ENCODE peak calls at places on chromosome 19, in eight cellular contexts. G is ascending aorta, A is left lung, D is BE2C, N is lower leg skin, X is AG10803, E is Peyer's patch, L is IMR-90. J is an unnamed sample.
A peak's percentile ranks its signal among the peaks of the same experiment; 100 is the strongest.

GRCh38 chr19:38736413-38737280 is 7.6 kb downstream of the CAPN12 start:
- DNase-seq in G (no peak), A (no peak), D (no peak), N (no peak), X (peak; percentile 19), E (peak; percentile 77), L (no peak), J (peak; percentile 50)

GRCh38 chr19:1668339-1669123 is 16.1 kb upstream of the TCF3 start:
- DNase-seq in G (no peak), A (peak; percentile 51), D (peak; percentile 43), N (no peak), X (no peak), E (no peak), L (no peak), J (no peak)

GRCh38 chr19:15893498-15893897 is 4.4 kb downstream of the CYP4F2 start:
- DNase-seq in G (no peak), A (no peak), D (no peak), N (no peak), X (no peak), E (peak; percentile 87), L (no peak), J (no peak)

GRCh38 chr19:10116085-10116865 is 3.4 kb downstream of the EIF3G start:
- DNase-seq in G (no peak), A (peak; percentile 76), D (peak; percentile 42), N (no peak), X (no peak), E (peak; percentile 47), L (no peak), J (no peak)

GRCh38 chr19:14450168-14450874 is 17.2 kb downstream of the PKN1 start:
- DNase-seq in G (no peak), A (peak; percentile 82), D (peak; percentile 98), N (no peak), X (no peak), E (no peak), L (no peak), J (peak; percentile 43)

GRCh38 chr19:37999309-38000213 is 92.6 kb downstream of the SIPA1L3 start:
- DNase-seq in G (no peak), A (no peak), D (no peak), N (no peak), X (peak; percentile 97), E (no peak), L (peak; percentile 98), J (no peak)

GRCh38 chr19:55437410-55437809 is 5.7 kb downstream of the SHISA7 start:
- DNase-seq in G (no peak), A (no peak), D (no peak), N (no peak), X (peak; percentile 39), E (no peak), L (peak; percentile 56), J (no peak)

GRCh38 chr19:10736916-10737551 is 19.2 kb downstream of the DNM2 start:
- DNase-seq in G (no peak), A (no peak), D (no peak), N (no peak), X (no peak), E (no peak), L (no peak), J (no peak)

GRCh38 chr19:55094456-55095259 is 19.0 kb downstream of the EPS8L1 start:
- DNase-seq in G (no peak), A (peak; percentile 73), D (no peak), N (no peak), X (no peak), E (peak; percentile 35), L (no peak), J (no peak)

GRCh38 chr19:294819-295686 is 3.9 kb upstream of the PLPP2 start:
- DNase-seq in G (no peak), A (peak; percentile 86), D (no peak), N (peak; percentile 89), X (peak; percentile 9), E (peak; percentile 73), L (peak; percentile 12), J (no peak)

GRCh38 chr19:5818594-5818993 is 13.7 kb downstream of the NRTN start:
- DNase-seq in G (no peak), A (no peak), D (no peak), N (no peak), X (no peak), E (no peak), L (no peak), J (no peak)

GRCh38 chr19:31285744-31286143 is 63.5 kb downstream of the TSHZ3 start:
- DNase-seq in G (no peak), A (no peak), D (no peak), N (no peak), X (peak; percentile 65), E (peak; percentile 30), L (peak; percentile 64), J (no peak)

GRCh38 chr19:6906559-6906958 is 19.2 kb downstream of the ADGRE1 start:
- DNase-seq in G (no peak), A (no peak), D (no peak), N (peak; percentile 7), X (no peak), E (no peak), L (no peak), J (no peak)

GRCh38 chr19:2474232-2475017 is 1.5 kb upstream of the GADD45B start:
- DNase-seq in G (peak; percentile 71), A (peak; percentile 98), D (peak; percentile 96), N (peak; percentile 97), X (peak; percentile 83), E (peak; percentile 85), L (peak; percentile 87), J (peak; percentile 80)

GRCh38 chr19:13978306-13978705 is 26.0 kb downstream of the DCAF15 start:
- DNase-seq in G (peak; percentile 60), A (peak; percentile 91), D (peak; percentile 91), N (peak; percentile 96), X (no peak), E (peak; percentile 76), L (no peak), J (no peak)

GRCh38 chr19:18435185-18435841 is 2.6 kb downstream of the ISYNA1 start:
- DNase-seq in G (no peak), A (no peak), D (no peak), N (no peak), X (no peak), E (no peak), L (no peak), J (no peak)
- H3K4me3 ChIP-seq in G (no peak overlapping the region), A (no peak overlapping the region), D (no peak overlapping the region), N (no peak overlapping the region), X (no peak overlapping the region), E (no peak overlapping the region), L (no peak overlapping the region), J (no peak overlapping the region)

GRCh38 chr19:49716154-49716553 is 25.2 kb downstream of the CPT1C start:
- DNase-seq in G (no peak), A (no peak), D (no peak), N (no peak), X (no peak), E (no peak), L (no peak), J (no peak)

GRCh38 chr19:49710372-49710951 is 19.5 kb downstream of the CPT1C start:
- DNase-seq in G (no peak), A (no peak), D (no peak), N (no peak), X (no peak), E (no peak), L (peak; percentile 84), J (no peak)

GRCh38 chr19:49713236-49713845 is 22.4 kb downstream of the CPT1C start:
- DNase-seq in G (no peak), A (no peak), D (no peak), N (no peak), X (no peak), E (no peak), L (no peak), J (no peak)

GRCh38 chr19:49712397-49712859 is 21.5 kb downstream of the CPT1C start:
- DNase-seq in G (no peak), A (no peak), D (peak; percentile 95), N (no peak), X (peak; percentile 79), E (no peak), L (peak; percentile 1), J (no peak)
- H3K4me3 ChIP-seq in G (no peak overlapping the region), A (no peak overlapping the region), D (peak overlapping the region; percentile 59), N (no peak overlapping the region), X (peak overlapping the region; percentile 47), E (no peak overlapping the region), L (no peak overlapping the region), J (no peak overlapping the region)

DNA sequence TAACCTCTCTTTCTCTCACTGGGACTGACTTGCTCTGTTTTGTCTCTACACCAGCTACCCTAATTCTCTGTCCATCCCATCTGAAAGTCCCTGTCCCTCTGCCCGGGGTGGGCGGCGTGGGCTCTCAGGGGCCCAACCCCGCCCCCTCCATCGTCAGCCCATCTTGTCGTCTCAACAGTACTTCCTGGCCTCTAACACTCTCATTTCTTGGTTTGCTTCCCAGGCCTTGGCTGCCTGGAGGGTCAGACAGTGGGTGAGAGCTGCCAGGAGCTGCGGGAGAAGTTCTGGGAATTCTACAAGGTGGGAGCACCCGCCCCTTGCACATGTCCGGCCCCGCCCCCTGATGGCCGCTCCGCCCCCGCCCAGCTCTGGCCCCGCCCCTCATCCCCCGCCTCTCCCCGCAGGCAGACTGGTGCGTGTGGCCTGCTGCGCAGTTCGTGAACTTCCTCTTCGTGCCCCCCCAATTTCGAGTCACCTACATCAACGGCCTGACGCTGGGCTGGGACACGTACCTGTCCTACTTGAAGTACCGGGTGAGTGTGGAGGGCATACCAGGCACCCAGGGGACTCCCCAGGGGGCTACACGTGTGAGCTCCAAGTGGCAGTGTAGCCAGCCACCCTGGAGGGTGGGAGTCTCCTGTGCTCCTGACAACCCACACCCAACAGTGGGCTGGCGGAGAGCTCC is 1.7 kb downstream of the MPV17L2 start:
- DNase-seq in G (no peak), A (no peak), D (peak; percentile 78), N (no peak), X (no peak), E (no peak), L (peak; percentile 34), J (no peak)
- H3K4me3 ChIP-seq in G (peak overlapping the region; percentile 96), A (no peak overlapping the region), D (peak overlapping the region; percentile 83), N (no peak overlapping the region), X (peak overlapping the region; percentile 78), E (peak overlapping the region; percentile 92), L (no peak overlapping the region), J (no peak overlapping the region)

GRCh38 chr19:4319067-4319718 is 14.8 kb downstream of the FSD1 start:
- DNase-seq in G (no peak), A (no peak), D (no peak), N (no peak), X (no peak), E (no peak), L (no peak), J (no peak)

GRCh38 chr19:4322942-4323665 is 15.5 kb downstream of the STAP2 start:
- DNase-seq in G (no peak), A (peak; percentile 75), D (no peak), N (no peak), X (no peak), E (no peak), L (no peak), J (no peak)

GRCh38 chr19:4320419-4320818 is 16.0 kb downstream of the FSD1 start:
- DNase-seq in G (no peak), A (no peak), D (no peak), N (no peak), X (no peak), E (no peak), L (no peak), J (no peak)

GRCh38 chr19:4316940-4317339 is 12.5 kb downstream of the FSD1 start:
- DNase-seq in G (no peak), A (peak; percentile 12), D (no peak), N (no peak), X (no peak), E (no peak), L (no peak), J (no peak)

DNA sequence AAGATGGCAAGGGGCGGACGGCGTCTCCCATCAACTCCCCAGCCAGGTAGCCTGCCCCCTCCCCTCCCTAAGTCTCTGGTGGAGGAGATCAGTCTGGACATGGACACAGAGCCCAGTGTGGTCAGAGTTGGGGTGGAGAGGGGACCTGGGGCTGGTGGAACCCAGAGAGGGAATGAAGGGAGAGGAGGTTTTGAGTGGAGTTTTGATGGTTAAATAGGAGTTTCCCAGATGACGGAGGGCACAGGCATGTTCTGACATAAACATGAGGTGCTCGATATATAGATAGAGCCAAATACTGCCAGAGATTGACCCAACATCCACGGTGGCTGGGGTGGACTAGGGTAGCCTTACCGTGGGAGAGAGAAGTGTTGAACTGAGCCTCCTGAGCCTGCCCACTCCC is 14.1 kb downstream of the FSD1 start:
- DNase-seq in G (no peak), A (no peak), D (no peak), N (no peak), X (no peak), E (no peak), L (no peak), J (no peak)
- H3K4me3 ChIP-seq in G (no peak overlapping the region), A (no peak overlapping the region), D (no peak overlapping the region), N (no peak overlapping the region), X (no peak overlapping the region), E (no peak overlapping the region), L (no peak overlapping the region), J (no peak overlapping the region)